ENCODE peak calls at places on chromosomes 12 and 14, in four cellular contexts. D is pancreas, T is hepatocyte, L is uterus. W is an unnamed sample. For H3K4me1, the result is how much of the 10 kb centered on the place peaks cover.

GRCh38 chr14:95482967-95483842 is 33.2 kb downstream of the SYNE3 start:
- DNase-seq in D (peak), T (peak), L (peak), W (no peak)

GRCh38 chr12:16972923-16973770 is 367.2 kb upstream of the LMO3 start:
- DNase-seq in D (no peak), T (no peak), L (no peak), W (no peak)

GRCh38 chr12:16258963-16259362 is 18.5 kb downstream of the SLC15A5 start:
- DNase-seq in D (no peak), T (no peak), L (no peak), W (no peak)

GRCh38 chr14:23555882-23556699 is at the start of gene THTPA:
- DNase-seq in D (peak), T (peak), L (peak), W (peak)

GRCh38 chr12:22121224-22121623 is 75.2 kb downstream of the CMAS start:
- DNase-seq in D (peak), T (no peak), L (no peak), W (peak)

GRCh38 chr12:6837370-6838060 is 3.2 kb upstream of the GNB3 start:
- DNase-seq in D (no peak), T (no peak), L (no peak), W (no peak)

GRCh38 chr12:123928274-123928865 is 44.3 kb downstream of the CCDC92 start:
- DNase-seq in D (no peak), T (no peak), L (no peak), W (no peak)

GRCh38 chr12:1574863-1575254 is 19.5 kb downstream of the FBXL14 start:
- DNase-seq in D (no peak), T (no peak), L (no peak), W (no peak)

GRCh38 chr14:49598182-49598478 is 610 bp upstream of the LRR1 start:
- DNase-seq in D (no peak), T (no peak), L (peak), W (no peak)

GRCh38 chr14:77186911-77187648 is 5.5 kb downstream of the TMEM63C start:
- DNase-seq in D (peak), T (peak), L (no peak), W (no peak)

GRCh38 chr12:54412348-54412747 is 6.7 kb downstream of the ITGA5 start:
- DNase-seq in D (no peak), T (no peak), L (no peak), W (no peak)

GRCh38 chr12:54413284-54414190 is 5.5 kb downstream of the ITGA5 start:
- DNase-seq in D (no peak), T (no peak), L (no peak), W (peak)

GRCh38 chr12:54414191-54414525 is 4.9 kb downstream of the ITGA5 start:
- DNase-seq in D (no peak), T (no peak), L (no peak), W (no peak)

GRCh38 chr12:54411398-54412241 is 7.4 kb downstream of the ITGA5 start:
- DNase-seq in D (no peak), T (peak), L (no peak), W (peak)

DNA sequence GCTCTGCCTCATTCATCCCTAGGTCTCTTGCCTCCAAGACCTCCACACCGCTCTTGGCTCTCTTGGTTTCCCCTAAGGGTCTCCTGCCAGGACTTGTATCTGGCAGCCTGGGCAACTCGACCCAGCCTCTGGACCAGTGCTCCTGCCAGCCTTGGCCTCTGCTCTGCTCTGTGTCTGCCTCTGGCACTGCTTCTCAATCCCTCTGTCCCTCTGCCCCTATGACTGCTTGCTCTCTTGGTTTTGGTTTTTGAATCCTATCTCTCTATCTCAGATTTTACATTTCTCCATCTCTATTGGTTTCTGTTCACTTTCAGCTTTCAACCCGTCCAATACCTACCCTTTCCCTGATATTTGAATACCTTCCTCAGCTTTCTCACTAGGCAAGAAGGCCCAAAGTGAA is 6.3 kb downstream of the ITGA5 start:
- DNase-seq in D (no peak), T (no peak), L (no peak), W (no peak)
- H3K4me1 ChIP-seq in D (under half), T (under half), L (under half), W (half or more)

GRCh38 chr14:64719601-64720000 is 15.4 kb downstream of the PLEKHG3 start:
- DNase-seq in D (no peak), T (no peak), L (no peak), W (no peak)

GRCh38 chr14:64715628-64716412 is 11.6 kb downstream of the PLEKHG3 start:
- DNase-seq in D (peak), T (no peak), L (no peak), W (no peak)

GRCh38 chr14:64718762-64719161 is 14.5 kb downstream of the PLEKHG3 start:
- DNase-seq in D (no peak), T (no peak), L (no peak), W (no peak)

GRCh38 chr14:64720190-64720589 is 16.0 kb downstream of the PLEKHG3 start:
- DNase-seq in D (peak), T (peak), L (no peak), W (no peak)

DNA sequence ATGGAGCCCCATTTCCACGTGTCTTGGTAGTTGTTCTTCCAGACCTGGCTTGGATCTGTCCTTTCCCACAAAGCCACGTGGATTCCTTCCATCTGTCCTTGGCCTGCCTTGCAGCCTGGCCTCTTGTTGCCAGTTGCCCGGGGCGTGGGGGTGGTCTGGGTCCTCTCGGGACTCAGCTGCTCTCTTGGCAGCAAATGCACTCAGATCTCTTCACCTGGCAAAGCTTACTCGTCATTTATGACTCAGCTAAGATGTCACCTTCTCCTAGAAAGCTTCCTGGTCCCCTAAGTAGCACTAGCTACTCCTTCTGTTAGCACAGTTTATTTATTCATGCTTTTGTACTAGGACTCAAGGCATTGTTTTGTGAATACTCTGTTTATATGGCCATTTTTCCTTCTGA is 13.6 kb downstream of the PLEKHG3 start:
- DNase-seq in D (peak), T (no peak), L (no peak), W (no peak)
- H3K4me3 ChIP-seq in D (no peak), T (no peak), L (no peak), W (no peak)

GRCh38 chr12:131854861-131855476 is 26.8 kb downstream of the MMP17 start:
- DNase-seq in D (no peak), T (no peak), L (no peak), W (no peak)
- H3K4me1 ChIP-seq in D (under half), T (under half), L (under half), W (under half)

DNA sequence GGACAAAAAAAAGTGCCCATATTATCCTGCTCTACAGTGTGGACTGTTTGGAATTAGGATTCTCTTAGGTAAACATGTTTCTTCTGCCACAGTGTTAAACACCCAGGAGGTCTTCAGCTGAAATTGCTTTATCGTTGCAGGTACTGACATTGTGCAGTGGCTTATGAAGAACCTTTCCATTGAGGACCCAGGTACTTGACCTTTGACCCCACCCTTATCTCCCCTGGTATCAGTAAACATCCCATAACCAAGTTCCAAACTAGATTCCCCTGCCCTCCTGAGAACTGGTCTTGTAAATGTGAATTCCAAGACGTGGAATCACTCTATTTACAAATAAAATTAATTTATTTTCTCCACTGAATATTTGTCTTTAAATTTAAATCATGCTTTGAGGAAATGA is 439.5 kb downstream of the DPF3 start:
- DNase-seq in D (no peak), T (no peak), L (no peak), W (no peak)
- H3K4me3 ChIP-seq in D (no peak), T (no peak), L (no peak), W (no peak)

GRCh38 chr14:36226164-36226563 is 49.6 kb upstream of the PTCSC3 start:
- DNase-seq in D (no peak), T (no peak), L (no peak), W (no peak)

GRCh38 chr14:36227802-36228201 is 51.3 kb upstream of the PTCSC3 start:
- DNase-seq in D (no peak), T (no peak), L (no peak), W (no peak)

GRCh38 chr14:36229262-36229661 is 52.7 kb upstream of the PTCSC3 start:
- DNase-seq in D (no peak), T (no peak), L (no peak), W (no peak)

GRCh38 chr14:36224176-36224575 is 47.7 kb upstream of the PTCSC3 start:
- DNase-seq in D (no peak), T (no peak), L (no peak), W (no peak)

GRCh38 chr14:36227344-36227743 is 50.8 kb upstream of the PTCSC3 start:
- DNase-seq in D (no peak), T (no peak), L (no peak), W (no peak)
- H3K4me1 ChIP-seq in D (under half), T (under half), L (under half), W (under half)

DNA sequence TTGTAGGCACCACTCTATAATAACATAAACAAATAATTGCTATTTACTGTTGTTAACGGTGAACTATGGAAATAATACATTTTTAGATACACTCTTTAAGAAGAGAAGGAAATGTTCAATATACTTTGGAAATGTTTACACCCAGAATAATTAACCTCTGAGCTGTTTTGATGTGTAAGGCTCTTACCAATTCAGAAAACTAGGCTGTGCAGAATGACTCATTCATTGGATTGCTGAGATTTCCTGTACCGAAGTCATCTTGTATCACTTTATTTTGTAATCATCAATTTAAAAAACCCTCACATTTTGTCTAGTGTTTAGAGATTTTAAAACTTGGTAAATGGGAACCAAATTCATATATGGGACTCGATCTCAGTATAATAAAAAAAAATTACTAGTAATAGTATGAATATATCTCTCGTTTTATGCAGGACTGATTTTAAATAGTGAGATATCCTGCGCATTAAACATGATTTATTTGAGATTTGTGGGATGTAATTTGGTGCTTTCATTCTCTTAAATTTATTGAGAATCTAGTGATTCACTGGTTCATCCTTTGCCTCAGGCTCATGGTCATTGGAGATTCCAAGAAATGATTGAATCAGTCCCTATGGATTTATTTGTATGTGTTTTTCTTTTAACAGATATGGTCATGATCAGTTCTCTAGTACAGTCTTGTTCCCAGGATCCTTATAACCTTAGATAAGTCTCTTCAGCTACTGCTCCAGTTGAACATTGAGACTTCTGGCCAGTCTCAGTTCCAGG is 3.9 kb downstream of the SAMD4A start:
- DNase-seq in D (no peak), T (no peak), L (no peak), W (no peak)
- H3K4me3 ChIP-seq in D (no peak), T (no peak), L (no peak), W (no peak)

W was measured in CD8-positive, alpha-beta memory T cell.